ENCODE peak calls at places on chromosome 1, in ten cellular contexts. P, Y, N, G, O, E, I, U, F and C are unnamed samples.

GRCh38 chr1:155022927-155023236 is 10.7 kb downstream of the DCST2 start:
- DNase-seq in P (no peak), Y (no peak), N (no peak), G (no peak), O (peak; percentile 86), E (no peak), I (peak; percentile 42), U (no peak), F (no peak), C (peak; percentile 66)

GRCh38 chr1:46587072-46587471 is 17.0 kb downstream of the MKNK1 start:
- DNase-seq in P (no peak), Y (no peak), N (no peak), G (no peak), O (peak; percentile 57), E (no peak), I (peak; percentile 36), U (no peak), F (no peak), C (peak; percentile 78)

GRCh38 chr1:209202826-209203439 is 380.6 kb upstream of the CAMK1G start:
- DNase-seq in P (peak; percentile 64), Y (no peak), N (no peak), G (peak; percentile 18), O (peak; percentile 20), E (no peak), I (no peak), U (peak; percentile 43), F (no peak), C (no peak)

GRCh38 chr1:7250176-7250575 is 464.9 kb downstream of the CAMTA1 start:
- DNase-seq in P (no peak), Y (no peak), N (no peak), G (no peak), O (no peak), E (no peak), I (no peak), U (no peak), F (no peak), C (no peak)

GRCh38 chr1:21909787-21910503 is 27.2 kb downstream of the HSPG2 start:
- DNase-seq in P (peak; percentile 60), Y (no peak), N (peak; percentile 69), G (peak; percentile 41), O (peak; percentile 70), E (no peak), I (no peak), U (no peak), F (peak; percentile 85), C (peak; percentile 84)

GRCh38 chr1:10643607-10644306 is 152.7 kb downstream of the CASZ1 start:
- DNase-seq in P (no peak), Y (no peak), N (no peak), G (peak; percentile 72), O (no peak), E (no peak), I (no peak), U (no peak), F (no peak), C (no peak)

GRCh38 chr1:151887028-151887427 is 22.3 kb downstream of the THEM4 start:
- DNase-seq in P (peak; percentile 64), Y (no peak), N (no peak), G (no peak), O (no peak), E (no peak), I (no peak), U (no peak), F (no peak), C (no peak)

GRCh38 chr1:240173836-240174235 is 82.2 kb downstream of the FMN2 start:
- DNase-seq in P (peak; percentile 16), Y (no peak), N (no peak), G (no peak), O (no peak), E (no peak), I (no peak), U (no peak), F (no peak), C (no peak)

GRCh38 chr1:22452401-22452963 is 831 bp downstream of the ZBTB40 start:
- DNase-seq in P (peak; percentile 38), Y (no peak), N (peak; percentile 43), G (peak; percentile 34), O (peak; percentile 75), E (no peak), I (peak; percentile 26), U (no peak), F (peak; percentile 27), C (no peak)

GRCh38 chr1:38279148-38279547 is 232.6 kb upstream of the POU3F1 start:
- DNase-seq in P (no peak), Y (no peak), N (no peak), G (no peak), O (no peak), E (no peak), I (no peak), U (no peak), F (no peak), C (no peak)

GRCh38 chr1:65254320-65255087 is 54.8 kb upstream of the DNAJC6 start:
- DNase-seq in P (peak; percentile 30), Y (peak; percentile 68), N (peak; percentile 71), G (peak; percentile 75), O (peak; percentile 76), E (peak; percentile 53), I (peak; percentile 87), U (peak; percentile 61), F (peak; percentile 56), C (peak; percentile 83)

GRCh38 chr1:116153692-116154031 is 42.5 kb downstream of the MAB21L3 start:
- DNase-seq in P (no peak), Y (no peak), N (no peak), G (no peak), O (no peak), E (no peak), I (no peak), U (no peak), F (no peak), C (no peak)

DNA sequence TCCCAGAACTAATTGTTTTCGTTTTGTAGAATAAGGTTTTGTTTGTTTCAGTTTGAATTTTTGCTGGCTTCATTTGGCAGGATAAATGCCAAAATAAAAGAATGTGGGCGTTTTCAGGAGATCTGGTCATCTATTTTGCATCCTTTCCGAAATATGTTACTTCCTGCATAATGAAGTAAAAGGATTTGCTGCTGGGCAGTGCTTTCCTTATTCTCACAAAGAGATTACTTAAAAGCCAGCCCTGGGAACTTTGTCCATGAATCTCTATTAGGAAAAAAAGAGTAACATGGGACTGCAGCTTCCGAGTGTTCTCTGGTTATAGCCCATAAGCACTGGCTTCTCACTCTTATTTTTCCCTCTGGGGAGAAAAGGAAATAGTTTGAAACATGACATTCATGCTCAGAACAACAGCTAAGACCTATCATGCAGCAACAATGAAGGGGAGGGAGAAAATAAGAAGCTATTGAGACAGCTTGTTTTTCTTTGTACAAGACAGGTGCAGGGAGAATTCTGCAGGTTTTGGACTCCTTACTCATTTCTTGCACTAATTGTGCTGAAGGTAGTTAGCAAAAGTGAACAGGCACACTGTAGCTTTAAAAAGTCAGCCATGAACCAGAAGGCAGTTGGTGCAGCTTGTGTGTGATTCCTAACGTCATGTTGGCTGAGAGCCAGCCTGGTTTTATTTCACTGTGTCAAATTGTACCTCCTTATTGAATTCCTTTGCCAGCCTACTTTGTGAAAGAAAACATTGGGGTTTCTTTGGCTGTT is at the start of gene SAMD13:
- DNase-seq in P (peak; percentile 69), Y (peak; percentile 64), N (peak; percentile 39), G (peak; percentile 78), O (peak; percentile 90), E (peak; percentile 49), I (peak; percentile 90), U (peak; percentile 18), F (peak; percentile 81), C (peak; percentile 65)
- TF ChIP-seq POLR2A in P (no peak), Y (no peak), N (no peak), G (no peak), O (no peak), E (no peak), I (no peak), U (no peak), F (no peak), C (no peak)

GRCh38 chr1:93120614-93121013 is 41.5 kb downstream of the MTF2 start:
- DNase-seq in P (no peak), Y (no peak), N (no peak), G (no peak), O (no peak), E (no peak), I (no peak), U (no peak), F (no peak), C (no peak)

GRCh38 chr1:93124556-93125368 is 45.7 kb downstream of the MTF2 start:
- DNase-seq in P (no peak), Y (no peak), N (no peak), G (no peak), O (no peak), E (no peak), I (no peak), U (no peak), F (no peak), C (no peak)

GRCh38 chr1:93123141-93123783 is 44.2 kb downstream of the MTF2 start:
- DNase-seq in P (peak; percentile 50), Y (no peak), N (no peak), G (no peak), O (no peak), E (no peak), I (no peak), U (no peak), F (no peak), C (no peak)
- H3K4me3 ChIP-seq in P (no peak overlapping the region), Y (no peak overlapping the region), N (no peak overlapping the region), G (no peak overlapping the region), O (no peak overlapping the region), E (no peak overlapping the region), I (no peak overlapping the region), U (no peak overlapping the region), F (no peak overlapping the region), C (no peak overlapping the region)

GRCh38 chr1:18949689-18950414 is 6.6 kb downstream of the IFFO2 start:
- DNase-seq in P (peak; percentile 55), Y (no peak), N (no peak), G (no peak), O (peak; percentile 65), E (no peak), I (no peak), U (no peak), F (no peak), C (no peak)

GRCh38 chr1:18948913-18949688 is 7.4 kb downstream of the IFFO2 start:
- DNase-seq in P (peak; percentile 71), Y (no peak), N (peak; percentile 50), G (peak; percentile 68), O (peak; percentile 84), E (no peak), I (no peak), U (no peak), F (peak; percentile 68), C (peak; percentile 65)

GRCh38 chr1:18946550-18947381 is 9.7 kb downstream of the IFFO2 start:
- DNase-seq in P (no peak), Y (no peak), N (no peak), G (no peak), O (no peak), E (no peak), I (no peak), U (no peak), F (no peak), C (no peak)

GRCh38 chr1:18947570-18947969 is 8.9 kb downstream of the IFFO2 start:
- DNase-seq in P (no peak), Y (no peak), N (no peak), G (no peak), O (peak; percentile 73), E (no peak), I (no peak), U (no peak), F (no peak), C (no peak)

GRCh38 chr1:18948048-18948912 is 8.2 kb downstream of the IFFO2 start:
- DNase-seq in P (no peak), Y (no peak), N (no peak), G (no peak), O (peak; percentile 51), E (no peak), I (no peak), U (no peak), F (no peak), C (no peak)
- H3K4me1 ChIP-seq in P (peaks cover 54% of the 10 kb centered on the region), Y (peaks cover 11% of the 10 kb centered on the region), N (peaks cover 7% of the 10 kb centered on the region), G (peaks cover 48% of the 10 kb centered on the region), O (peaks cover 64% of the 10 kb centered on the region), E (no peaks in the 10 kb centered on the region), I (peaks cover 46% of the 10 kb centered on the region), U (peaks cover 88% of the 10 kb centered on the region), F (peaks cover 9% of the 10 kb centered on the region), C (peaks cover 27% of the 10 kb centered on the region)

GRCh38 chr1:183471748-183472487 is 381 bp upstream of the SMG7 start:
- DNase-seq in P (peak; percentile 98), Y (peak; percentile 96), N (peak; percentile 99), G (peak; percentile 97), O (peak; percentile 97), E (peak; percentile 94), I (peak; percentile 98), U (peak; percentile 84), F (peak; percentile 99), C (peak; percentile 99)
- TF ChIP-seq POLR2A in P (no peak), Y (no peak), N (peak; percentile 55), G (no peak), O (peak; percentile 27), E (peak; percentile 31), I (peak; percentile 28), U (peak; percentile 35), F (peak; percentile 57), C (no peak)